ENCODE peak calls at places on chromosomes 2 and 18, in five cellular contexts. S is mucosa of descending colon, K is breast epithelium, E is stomach, U is BE2C. F is an unnamed sample.

GRCh38 chr2:145715601-145716000 is 1195.7 kb upstream of the ZEB2 start:
- DNase-seq in K (no peak), E (no peak), U (no peak), S (no peak), F (no peak)

GRCh38 chr2:223735659-223736244 is 101.6 kb downstream of the AP1S3 start:
- DNase-seq in U (no peak), S (no peak), E (no peak), K (no peak), F (no peak)

GRCh38 chr2:9423922-9424272 is 443 bp downstream of the CPSF3 start:
- DNase-seq in K (no peak), U (no peak), E (no peak), S (no peak), F (no peak)

GRCh38 chr2:156472686-156473085 is 36.5 kb downstream of the GPD2 start:
- DNase-seq in E (no peak), S (no peak), U (no peak), K (no peak), F (no peak)

GRCh38 chr2:226758886-226759660 is 40.5 kb downstream of the IRS1 start:
- DNase-seq in S (no peak), K (no peak), E (no peak), U (no peak), F (no peak)

GRCh38 chr2:222518570-222519381 is 94.4 kb downstream of the SGPP2 start:
- DNase-seq in E (peak; percentile 28), K (no peak), U (no peak), S (no peak), F (no peak)

GRCh38 chr2:139967665-139968064 is 1187.5 kb upstream of the NXPH2 start:
- DNase-seq in U (no peak), E (no peak), K (no peak), S (no peak), F (no peak)

GRCh38 chr2:70887550-70888229 is 48.0 kb upstream of the ATP6V1B1 start:
- DNase-seq in U (peak; percentile 68), E (peak; percentile 40), S (no peak), K (no peak), F (no peak)

GRCh38 chr2:28810384-28811285 is at the start of gene SPDYA:
- DNase-seq in K (peak; percentile 55), S (peak; percentile 75), E (peak; percentile 76), U (peak; percentile 72), F (peak; percentile 81)

GRCh38 chr2:195562624-195563566 is 94.1 kb upstream of the SLC39A10 start:
- DNase-seq in K (no peak), U (no peak), E (no peak), S (no peak), F (no peak)

GRCh38 chr2:48250943-48251342 is 279.0 kb upstream of the STON1 start:
- DNase-seq in S (no peak), U (no peak), E (no peak), K (no peak), F (no peak)

GRCh38 chr2:222835142-222835822 is 25.6 kb upstream of the ACSL3 start:
- DNase-seq in U (no peak), S (no peak), E (no peak), K (no peak), F (no peak)

GRCh38 chr18:79964330-79965118 is at the start of gene HSBP1L1:
- DNase-seq in S (peak; percentile 87), K (peak; percentile 84), U (peak; percentile 33), E (peak; percentile 87), F (peak; percentile 90)

GRCh38 chr2:20221939-20222768 is 2.8 kb downstream of the SDC1 start:
- DNase-seq in E (no peak), S (peak; percentile 2), K (no peak), U (no peak), F (no peak)

GRCh38 chr2:10531874-10532273 is 83.7 kb upstream of the ODC1 start:
- DNase-seq in K (no peak), U (no peak), S (no peak), E (no peak), F (no peak)

GRCh38 chr18:13313006-13313661 is 94.6 kb downstream of the LDLRAD4 start:
- DNase-seq in U (no peak), K (no peak), S (no peak), E (peak; percentile 58), F (no peak)

GRCh38 chr2:55707751-55708150 is 14.1 kb upstream of the PNPT1 start:
- DNase-seq in S (no peak), E (no peak), U (no peak), K (no peak), F (no peak)

GRCh38 chr2:39468574-39469331 is 31.7 kb upstream of the MAP4K3 start:
- DNase-seq in K (no peak), U (no peak), S (no peak), E (no peak), F (no peak)

GRCh38 chr18:74413811-74414210 is 43.3 kb downstream of the DIPK1C start:
- DNase-seq in S (no peak), E (no peak), U (no peak), K (no peak), F (no peak)

GRCh38 chr2:205758498-205758897 is 76.2 kb downstream of the NRP2 start:
- DNase-seq in K (no peak), U (no peak), S (no peak), E (no peak), F (no peak)

GRCh38 chr2:51995293-51995692 is 963.4 kb upstream of the NRXN1 start:
- DNase-seq in E (no peak), U (no peak), K (no peak), S (no peak), F (no peak)

GRCh38 chr2:78420132-78420531 is 605.4 kb upstream of the REG3G start:
- DNase-seq in E (no peak), K (no peak), S (no peak), U (no peak), F (no peak)

GRCh38 chr18:65091737-65092329 is 659.0 kb upstream of the CDH7 start:
- DNase-seq in K (no peak), S (no peak), E (no peak), U (no peak), F (no peak)

GRCh38 chr2:37350034-37350433 is 5.6 kb downstream of the QPCT start:
- DNase-seq in E (no peak), K (no peak), S (peak; percentile 65), U (peak; percentile 53), F (no peak)

GRCh38 chr18:54125429-54125828 is 99.0 kb downstream of the MBD2 start:
- DNase-seq in K (no peak), S (no peak), E (no peak), U (no peak), F (no peak)

GRCh38 chr2:211836409-211836808 is 702.2 kb downstream of the ERBB4 start:
- DNase-seq in K (no peak), S (no peak), E (no peak), U (no peak), F (no peak)

GRCh38 chr2:38665854-38666577 is at the start of gene GALM:
- DNase-seq in S (peak; percentile 84), E (peak; percentile 82), K (peak; percentile 73), U (peak; percentile 71), F (peak; percentile 84)

GRCh38 chr2:50546790-50547189 is 485.1 kb downstream of the NRXN1 start:
- DNase-seq in S (no peak), E (no peak), U (no peak), K (no peak), F (no peak)

GRCh38 chr2:31031132-31031706 is 107.0 kb downstream of the GALNT14 start:
- DNase-seq in K (no peak), U (no peak), S (no peak), E (no peak), F (no peak)

GRCh38 chr2:232892843-232893242 is 22.8 kb downstream of the SNORC start:
- DNase-seq in K (peak; percentile 48), E (no peak), U (no peak), S (no peak), F (peak; percentile 30)

GRCh38 chr2:10370390-10370789 is 67.7 kb downstream of the HPCAL1 start:
- DNase-seq in K (no peak), S (no peak), E (no peak), U (no peak), F (no peak)

GRCh38 chr2:10080536-10081304 is 509 bp upstream of the CYS1 start:
- DNase-seq in S (peak; percentile 41), E (no peak), K (no peak), U (no peak), F (no peak)

GRCh38 chr2:127032601-127033000 is 74.4 kb downstream of the BIN1 start:
- DNase-seq in E (no peak), K (no peak), S (no peak), U (no peak), F (no peak)

GRCh38 chr18:63627819-63628218 is 16.2 kb downstream of the SERPINB4 start:
- DNase-seq in S (no peak), U (no peak), E (no peak), K (no peak), F (no peak)
- H3K4me1 ChIP-seq in S (no peaks in the 10 kb centered on the region), U (no peaks in the 10 kb centered on the region), E (no peaks in the 10 kb centered on the region), K (no peaks in the 10 kb centered on the region), F (no peaks in the 10 kb centered on the region)

GRCh38 chr2:69754633-69755032 is 12.7 kb downstream of the ANXA4 start:
- DNase-seq in S (no peak), K (no peak), U (no peak), E (no peak), F (no peak)

GRCh38 chr2:69744456-69744855 is 2.5 kb downstream of the ANXA4 start:
- DNase-seq in K (no peak), E (no peak), S (no peak), U (no peak), F (no peak)

GRCh38 chr2:69755862-69756467 is 14.0 kb downstream of the ANXA4 start:
- DNase-seq in S (no peak), E (no peak), K (no peak), U (no peak), F (no peak)

GRCh38 chr2:69753659-69754350 is 11.9 kb downstream of the ANXA4 start:
- DNase-seq in U (no peak), E (no peak), S (no peak), K (no peak), F (no peak)

GRCh38 chr2:69750246-69750645 is 8.3 kb downstream of the ANXA4 start:
- DNase-seq in U (no peak), E (no peak), K (no peak), S (no peak), F (no peak)
- H3K4me1 ChIP-seq in U (no peaks in the 10 kb centered on the region), E (peaks cover 33% of the 10 kb centered on the region), K (peaks cover 16% of the 10 kb centered on the region), S (peaks cover 13% of the 10 kb centered on the region), F (peaks cover 55% of the 10 kb centered on the region)

DNA sequence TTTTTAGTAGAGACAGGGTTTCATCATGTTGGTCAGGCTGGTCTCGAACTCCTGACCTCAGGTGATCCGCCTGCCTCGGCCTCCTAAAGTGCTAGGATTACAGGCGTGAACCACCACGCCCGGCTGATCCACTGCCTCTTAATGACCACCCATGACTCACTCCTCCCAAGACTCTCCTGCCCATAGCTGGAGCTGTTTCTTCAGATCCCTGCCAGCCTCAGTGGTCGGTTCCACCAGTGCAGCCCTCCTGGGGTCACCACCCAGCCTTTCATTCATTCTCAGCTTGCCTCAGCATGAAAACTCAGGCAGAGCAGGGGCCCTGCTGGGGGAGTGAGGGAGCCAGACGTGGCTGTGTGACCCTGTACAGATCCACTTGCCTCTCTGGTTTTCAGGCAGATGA is 12.5 kb downstream of the KCNIP3 start:
- DNase-seq in E (no peak), K (no peak), S (no peak), U (no peak), F (no peak)
- H3K4me1 ChIP-seq in E (no peaks in the 10 kb centered on the region), K (peaks cover 7% of the 10 kb centered on the region), S (peaks cover 8% of the 10 kb centered on the region), U (no peaks in the 10 kb centered on the region), F (peaks cover 6% of the 10 kb centered on the region)

GRCh38 chr18:3245853-3246635 is 1.6 kb upstream of the MYL12A start:
- DNase-seq in U (peak; percentile 79), K (peak; percentile 86), S (peak; percentile 95), E (peak; percentile 91), F (peak; percentile 93)
- H3K4me1 ChIP-seq in U (no peaks in the 10 kb centered on the region), K (peaks cover 5% of the 10 kb centered on the region), S (peaks cover 18% of the 10 kb centered on the region), E (peaks cover 15% of the 10 kb centered on the region), F (peaks cover 40% of the 10 kb centered on the region)

GRCh38 chr2:129396980-129397599 is 582.4 kb upstream of the RAB6C start:
- DNase-seq in S (no peak), U (peak; percentile 14), E (no peak), K (no peak), F (no peak)
- H3K4me1 ChIP-seq in S (no peaks in the 10 kb centered on the region), U (no peaks in the 10 kb centered on the region), E (no peaks in the 10 kb centered on the region), K (no peaks in the 10 kb centered on the region), F (no peaks in the 10 kb centered on the region)

F was measured in lower lobe of right lung.